ENCODE peak calls at places on chromosome 1, in four cellular contexts. G, C, R and P are unnamed samples.

GRCh38 chr1:115469703-115470476 is 131.8 kb upstream of the NGF start:
- DNase-seq in C (peak), G (peak), R (peak), P (peak)

GRCh38 chr1:5478961-5479360 is 513.3 kb downstream of the NPHP4 start:
- DNase-seq in C (no peak), G (no peak), R (no peak), P (no peak)

GRCh38 chr1:186985889-186986491 is 157.2 kb downstream of the PLA2G4A start:
- DNase-seq in G (peak), R (no peak), C (peak), P (peak)

GRCh38 chr1:156910309-156910782 is 10.1 kb upstream of the LRRC71 start:
- DNase-seq in G (peak), R (no peak), C (peak), P (no peak)

GRCh38 chr1:29474274-29474824 is 238.0 kb downstream of the PTPRU start:
- DNase-seq in C (no peak), G (peak), R (no peak), P (no peak)

GRCh38 chr1:156291226-156292061 is 4.0 kb downstream of the GLMP start:
- DNase-seq in G (peak), R (peak), C (peak), P (peak)

GRCh38 chr1:220775238-220775853 is 11.4 kb upstream of the MTARC1 start:
- DNase-seq in R (no peak), C (peak), G (peak), P (peak)

GRCh38 chr1:64663654-64664053 is 81.2 kb upstream of the RAVER2 start:
- DNase-seq in R (no peak), C (peak), G (peak), P (no peak)

GRCh38 chr1:59124166-59124565 is 172.7 kb upstream of the FGGY start:
- DNase-seq in R (no peak), C (no peak), G (no peak), P (no peak)

GRCh38 chr1:152159144-152159543 is at the start of gene RPTN:
- DNase-seq in C (no peak), G (no peak), R (no peak), P (no peak)

GRCh38 chr1:86841120-86841519 is 72.8 kb downstream of the SELENOF start:
- DNase-seq in G (no peak), C (no peak), R (no peak), P (no peak)

GRCh38 chr1:66940968-66941367 is 16.2 kb downstream of the MIER1 start:
- DNase-seq in G (peak), C (no peak), R (no peak), P (no peak)

GRCh38 chr1:924619-925323 is 1.0 kb downstream of the SAMD11 start:
- DNase-seq in C (peak), G (no peak), R (no peak), P (peak)

GRCh38 chr1:27959792-27960603 is at the start of gene XKR8:
- DNase-seq in C (peak), G (peak), R (peak), P (peak)

GRCh38 chr1:186629341-186629740 is 50.9 kb downstream of the PTGS2 start:
- DNase-seq in G (no peak), C (no peak), R (no peak), P (no peak)

GRCh38 chr1:14519976-14520375 is 78.5 kb upstream of the KAZN start:
- DNase-seq in C (no peak), G (no peak), R (no peak), P (no peak)

GRCh38 chr1:88685239-88685604 is 1.1 kb downstream of the PKN2 start:
- DNase-seq in R (no peak), G (no peak), C (no peak), P (peak)

GRCh38 chr1:181128592-181129497 is 40.3 kb downstream of the IER5 start:
- DNase-seq in R (no peak), C (peak), G (no peak), P (no peak)

GRCh38 chr1:18299441-18300338 is 181.0 kb upstream of the KLHDC7A start:
- DNase-seq in R (no peak), G (peak), C (peak), P (no peak)

GRCh38 chr1:153640873-153641272 is 7.0 kb downstream of the CHTOP start:
- DNase-seq in G (no peak), C (no peak), R (no peak), P (no peak)

GRCh38 chr1:153639280-153639679 is 5.4 kb downstream of the CHTOP start:
- DNase-seq in R (no peak), G (no peak), C (no peak), P (no peak)

GRCh38 chr1:153635872-153636271 is 2.0 kb downstream of the CHTOP start:
- DNase-seq in G (no peak), C (no peak), R (no peak), P (no peak)

GRCh38 chr1:153636312-153636711 is 2.4 kb downstream of the CHTOP start:
- DNase-seq in G (no peak), R (no peak), C (no peak), P (no peak)

DNA sequence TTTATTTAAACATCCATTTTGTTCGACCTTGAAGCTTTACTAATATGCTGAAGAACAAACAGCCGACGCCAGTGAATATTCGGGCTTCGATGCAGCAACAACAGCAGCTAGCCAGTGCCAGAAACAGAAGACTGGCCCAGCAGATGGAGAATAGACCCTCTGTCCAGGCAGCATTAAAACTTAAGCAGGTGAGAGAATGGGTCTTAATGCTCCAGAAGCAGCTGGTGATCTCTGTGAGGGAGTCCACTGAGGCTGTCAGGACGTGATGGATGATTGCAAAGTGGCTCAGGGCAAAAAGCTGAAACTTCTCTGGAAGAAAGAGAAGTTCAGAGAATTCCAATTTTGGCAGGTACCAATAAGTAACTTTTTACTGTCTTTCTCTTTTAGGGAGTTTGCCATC is 4.4 kb downstream of the CHTOP start:
- DNase-seq in C (no peak), G (no peak), R (no peak), P (no peak)
- TF ChIP-seq JUN in C (no peak), G (no peak), R (no peak), P (no peak)

DNA sequence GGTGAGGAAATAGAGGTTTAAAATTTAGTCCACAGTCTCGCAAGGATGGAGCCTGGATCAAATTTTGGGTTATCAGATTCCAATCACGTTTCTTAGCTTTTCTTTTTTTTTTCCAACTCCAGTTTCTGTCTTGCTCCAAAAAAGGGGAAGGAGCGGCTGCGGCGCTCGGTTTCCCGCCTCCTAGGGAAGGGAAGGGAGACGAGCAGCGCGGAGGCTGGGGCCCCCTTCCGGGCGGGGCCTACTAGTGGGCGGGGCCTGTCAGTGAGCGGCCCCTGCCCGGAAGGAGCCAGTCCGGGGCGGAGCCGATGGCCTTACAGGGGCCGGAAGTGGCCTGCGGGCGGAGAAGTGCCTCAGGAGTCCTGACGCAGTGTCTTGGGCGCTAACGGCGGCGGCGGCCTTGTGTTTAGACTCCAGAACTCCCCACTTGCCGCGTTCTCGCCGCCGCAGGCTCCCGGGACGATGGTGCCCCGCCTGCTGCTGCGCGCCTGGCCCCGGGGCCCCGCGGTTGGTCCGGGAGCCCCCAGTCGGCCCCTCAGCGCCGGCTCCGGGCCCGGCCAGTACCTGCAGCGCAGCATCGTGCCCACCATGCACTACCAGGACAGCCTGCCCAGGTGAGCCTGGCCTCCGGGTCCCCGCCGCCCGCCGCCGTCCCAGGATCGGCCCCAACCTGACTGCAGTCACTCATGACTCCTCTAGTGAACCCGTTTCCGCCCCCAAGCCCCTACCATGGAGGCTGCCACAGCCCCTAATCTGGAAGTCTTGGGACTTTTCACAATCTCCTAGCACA is at the start of gene CPT2:
- DNase-seq in R (peak), C (peak), G (peak), P (peak)
- TF ChIP-seq POLR2AphosphoS5 in R (peak), C (peak), G (peak), P (peak)

DNA sequence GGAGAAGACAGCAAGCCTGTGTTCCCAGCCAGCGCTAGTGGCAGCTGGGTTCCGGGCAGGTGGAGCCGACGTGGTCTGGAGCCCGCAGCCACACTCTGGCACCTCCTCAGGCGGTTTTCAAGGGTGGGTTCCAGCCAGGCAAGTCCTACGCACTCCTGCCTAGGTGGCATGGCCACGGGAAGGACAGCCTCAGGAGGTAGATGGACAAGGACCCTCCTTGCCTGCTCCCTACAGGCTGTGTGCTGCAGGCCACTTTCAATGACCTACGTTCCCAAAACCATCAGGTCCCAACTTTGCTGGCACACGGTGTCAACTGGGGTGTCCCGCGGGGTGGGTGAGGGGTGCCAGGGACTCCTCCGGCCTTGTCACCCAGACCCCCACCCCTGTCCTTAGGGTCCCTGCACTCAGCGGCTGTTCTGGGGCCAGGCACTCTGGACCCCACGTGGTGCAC is 6.7 kb upstream of the PTGER3 start:
- DNase-seq in G (no peak), R (no peak), C (no peak), P (no peak)
- TF ChIP-seq POLR2A in G (peak), R (peak), C (no peak), P (peak)

GRCh38 chr1:201184307-201184706 is 6.3 kb upstream of the IGFN1 start:
- DNase-seq in G (no peak), C (no peak), R (no peak), P (no peak)

GRCh38 chr1:201186212-201186611 is 4.4 kb upstream of the IGFN1 start:
- DNase-seq in R (no peak), G (no peak), C (no peak), P (no peak)

GRCh38 chr1:201183728-201184127 is 6.9 kb upstream of the IGFN1 start:
- DNase-seq in R (no peak), C (no peak), G (no peak), P (no peak)

GRCh38 chr1:201185527-201186128 is 5.0 kb upstream of the IGFN1 start:
- DNase-seq in G (no peak), C (no peak), R (no peak), P (no peak)

GRCh38 chr1:201184734-201185453 is 5.7 kb upstream of the IGFN1 start:
- DNase-seq in R (no peak), C (peak), G (peak), P (peak)
- TF ChIP-seq JUN in R (no peak), C (peak), G (no peak), P (no peak)

GRCh38 chr1:150765229-150765976 is at the start of gene CTSS:
- DNase-seq in G (no peak), C (no peak), R (no peak), P (peak)
- TF ChIP-seq POLR2AphosphoS5 in G (no peak), C (no peak), R (no peak), P (no peak)

GRCh38 chr1:8020032-8020431 is 6.1 kb downstream of the ERRFI1 start:
- DNase-seq in G (peak), R (no peak), C (no peak), P (peak)
- TF ChIP-seq POLR2A in G (no peak), R (no peak), C (no peak), P (no peak)

GRCh38 chr1:232532901-232533300 is 97.0 kb downstream of the SIPA1L2 start:
- DNase-seq in C (no peak), R (no peak), G (no peak), P (no peak)

GRCh38 chr1:232531291-232531690 is 98.6 kb downstream of the SIPA1L2 start:
- DNase-seq in R (no peak), C (no peak), G (no peak), P (no peak)

GRCh38 chr1:232529747-232530146 is 100.2 kb downstream of the SIPA1L2 start:
- DNase-seq in C (no peak), G (no peak), R (no peak), P (no peak)

GRCh38 chr1:232524056-232524455 is 105.9 kb downstream of the SIPA1L2 start:
- DNase-seq in R (no peak), G (no peak), C (no peak), P (peak)

GRCh38 chr1:232528472-232529089 is 101.4 kb downstream of the SIPA1L2 start:
- DNase-seq in C (no peak), R (no peak), G (no peak), P (no peak)
- TF ChIP-seq JUN in C (no peak), R (no peak), G (no peak), P (no peak)

DNA sequence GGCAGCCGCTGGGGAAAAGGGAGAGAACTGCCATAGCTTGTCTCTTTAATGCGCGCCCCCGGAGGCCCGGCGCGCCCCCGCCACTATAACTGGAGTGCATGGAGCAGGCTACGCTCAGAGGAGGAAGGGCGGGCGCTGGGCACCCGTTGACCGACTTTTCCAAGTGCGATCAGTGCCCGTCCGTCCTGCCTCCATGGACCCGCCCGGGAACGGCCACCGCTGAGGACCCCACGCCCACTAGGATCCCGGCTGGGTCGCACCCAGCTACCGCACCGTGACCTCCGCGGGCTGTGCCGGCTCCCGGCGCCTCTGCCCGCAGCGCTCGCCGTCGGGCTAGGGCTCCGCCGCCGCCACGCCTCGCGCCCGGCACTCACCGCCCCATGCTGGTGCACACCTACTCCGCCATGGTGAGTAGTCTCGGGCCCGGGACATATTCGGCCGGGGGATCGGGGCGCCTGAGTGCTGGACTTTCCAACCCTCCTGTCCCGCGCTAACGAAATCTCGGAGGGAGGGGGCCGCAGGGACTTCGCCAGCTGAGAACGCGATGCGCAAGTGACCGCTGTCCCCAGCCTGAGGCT is at the start of gene TFAP2E:
- DNase-seq in R (no peak), C (no peak), G (no peak), P (peak)
- TF ChIP-seq POLR2AphosphoS5 in R (no peak), C (no peak), G (no peak), P (no peak)

DNA sequence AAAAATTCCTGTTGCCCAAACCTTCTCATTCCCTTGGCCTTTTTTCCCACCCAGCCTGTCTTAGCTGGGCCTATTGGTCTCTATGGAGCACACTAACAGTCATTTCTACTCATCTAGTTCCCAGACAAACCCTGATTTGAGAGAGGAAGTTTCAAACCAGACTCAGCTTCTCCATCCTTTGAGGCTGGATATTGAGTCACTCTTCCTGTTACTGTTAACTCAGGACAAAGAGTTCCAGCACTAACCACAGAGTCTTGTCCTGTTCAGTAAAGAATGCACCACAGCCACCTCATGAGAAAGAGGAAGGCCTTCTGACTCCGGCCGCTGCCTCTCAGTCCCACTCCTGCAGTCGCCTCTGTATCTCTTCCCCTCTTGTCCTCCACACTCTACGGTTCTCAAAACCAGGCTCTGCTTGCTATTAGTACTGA is 137.8 kb downstream of the PTPRC start:
- DNase-seq in C (no peak), G (no peak), R (no peak), P (peak)
- TF ChIP-seq POLR2A in C (no peak), G (no peak), R (no peak), P (peak)

DNA sequence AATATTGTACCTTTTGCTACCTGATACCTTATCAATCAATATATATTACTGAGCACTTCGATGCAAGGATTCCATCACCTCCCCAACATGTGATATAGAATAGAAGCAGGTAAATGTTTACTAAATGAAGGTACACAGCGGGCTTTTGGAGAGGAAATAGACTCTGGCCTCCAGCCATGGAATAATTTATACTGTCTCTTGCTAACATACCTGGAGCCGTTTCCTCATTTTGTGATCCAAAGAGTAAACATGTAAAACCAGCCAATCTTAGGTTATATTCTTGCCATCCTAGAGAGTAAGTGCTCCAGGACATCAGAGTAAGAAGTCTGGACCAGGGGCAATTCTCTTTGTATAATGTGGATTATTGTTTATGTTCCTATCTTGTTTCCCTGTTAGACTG is 39.4 kb downstream of the NDUFS5 start:
- DNase-seq in R (no peak), G (no peak), C (no peak), P (no peak)
- TF ChIP-seq JUN in R (no peak), G (no peak), C (no peak), P (no peak)